ENCODE peak calls at places on chromosomes 7 and 10, in four cellular contexts. I, S, V and A are unnamed samples. For H3K9me3, the result is how much of the 10 kb centered on the place peaks cover.

GRCh38 chr7:100400656-100401055 is 27.4 kb downstream of the PILRA start:
- DNase-seq in I (no peak), S (no peak), V (no peak), A (no peak)

GRCh38 chr7:126483972-126484371 is 768.8 kb downstream of the GRM8 start:
- DNase-seq in I (no peak), S (no peak), V (no peak), A (no peak)

GRCh38 chr10:119111968-119112515 is 8.1 kb downstream of the DENND10 start:
- DNase-seq in I (no peak), S (no peak), V (no peak), A (no peak)

GRCh38 chr10:33114451-33114944 is 156.5 kb upstream of the ITGB1 start:
- DNase-seq in I (no peak), S (no peak), V (no peak), A (no peak)

GRCh38 chr7:82234457-82235049 is 209.0 kb downstream of the CACNA2D1 start:
- DNase-seq in I (no peak), S (no peak), V (no peak), A (no peak)

GRCh38 chr10:114856544-114857287 is 35.1 kb downstream of the FHIP2A start:
- DNase-seq in I (no peak), S (no peak), V (no peak), A (no peak)

GRCh38 chr10:81733547-81733946 is 141.4 kb upstream of the NRG3 start:
- DNase-seq in I (no peak), S (no peak), V (no peak), A (no peak)

GRCh38 chr10:97490592-97490991 is 7.6 kb downstream of the MMS19 start:
- DNase-seq in I (peak), S (no peak), V (no peak), A (no peak)

GRCh38 chr10:51224610-51225230 is 150.4 kb downstream of the PRKG1 start:
- DNase-seq in I (no peak), S (no peak), V (no peak), A (no peak)

GRCh38 chr7:23544913-23545354 is 13.2 kb upstream of the TRA2A start:
- DNase-seq in I (no peak), S (no peak), V (no peak), A (no peak)

GRCh38 chr10:30581779-30582380 is 47.7 kb downstream of the LYZL2 start:
- DNase-seq in I (no peak), S (no peak), V (no peak), A (no peak)

GRCh38 chr10:122241836-122242235 is 29.3 kb upstream of the BTBD16 start:
- DNase-seq in I (peak), S (no peak), V (no peak), A (no peak)

DNA sequence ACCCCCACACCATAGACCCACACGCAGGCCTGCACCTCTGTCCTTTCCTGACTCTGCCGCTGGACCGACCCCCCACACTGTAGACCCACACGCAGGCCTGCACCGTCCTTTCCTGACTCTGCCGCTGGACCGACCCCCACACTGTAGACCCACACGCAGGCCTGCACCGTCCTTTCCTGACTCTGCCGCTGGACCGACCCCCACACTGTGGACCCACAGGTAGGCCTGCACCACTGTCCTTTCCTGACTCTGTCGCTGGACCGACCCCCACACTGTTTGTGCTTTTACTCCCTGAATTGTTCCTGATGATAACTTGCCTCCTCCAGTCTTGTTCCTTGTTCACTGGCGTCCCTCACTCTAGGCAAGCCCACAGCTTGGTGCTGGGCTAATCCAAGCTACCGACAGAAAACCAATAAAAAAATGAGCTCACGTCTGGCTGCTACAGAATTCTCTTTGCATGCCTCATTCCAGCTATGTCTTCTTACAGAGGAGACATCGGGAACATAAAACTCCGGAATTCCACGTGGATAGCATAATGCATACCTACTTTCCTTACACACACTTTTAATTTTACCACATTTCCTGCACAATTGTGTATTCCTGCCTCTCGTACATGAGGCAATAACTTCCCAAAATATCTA is 494.3 kb downstream of the PTPRN2 start:
- DNase-seq in I (no peak), S (no peak), V (no peak), A (no peak)
- H3K9me3 ChIP-seq in I (under half), S (under half), V (under half), A (under half)

DNA sequence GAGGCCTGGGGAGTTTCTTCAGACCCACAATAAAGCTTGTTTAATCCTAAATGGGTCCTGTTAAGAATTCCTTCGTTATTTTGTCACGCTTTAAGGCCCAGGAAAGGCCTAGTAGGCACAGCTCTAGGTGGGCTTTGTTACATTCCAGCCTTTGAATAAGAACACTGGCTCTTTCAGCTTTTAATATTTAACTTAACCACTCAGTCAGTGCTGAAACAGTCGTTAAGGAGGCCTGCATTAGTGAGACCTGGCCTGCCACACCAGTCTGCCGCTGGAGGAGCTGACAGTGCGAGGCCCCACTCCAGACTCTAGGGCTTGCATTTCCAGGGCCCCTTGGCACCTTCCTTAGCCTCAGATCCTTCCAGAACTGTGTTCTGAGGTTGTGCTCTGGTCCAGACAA is 351.4 kb downstream of the GLRX3 start:
- DNase-seq in I (peak), S (no peak), V (no peak), A (no peak)
- H3K9me3 ChIP-seq in I (under half), S (under half), V (under half), A (under half)

GRCh38 chr7:158382363-158382988 is 205.1 kb downstream of the PTPRN2 start:
- DNase-seq in I (no peak), S (no peak), V (no peak), A (no peak)
- H3K9me3 ChIP-seq in I (under half), S (under half), V (under half), A (under half)

DNA sequence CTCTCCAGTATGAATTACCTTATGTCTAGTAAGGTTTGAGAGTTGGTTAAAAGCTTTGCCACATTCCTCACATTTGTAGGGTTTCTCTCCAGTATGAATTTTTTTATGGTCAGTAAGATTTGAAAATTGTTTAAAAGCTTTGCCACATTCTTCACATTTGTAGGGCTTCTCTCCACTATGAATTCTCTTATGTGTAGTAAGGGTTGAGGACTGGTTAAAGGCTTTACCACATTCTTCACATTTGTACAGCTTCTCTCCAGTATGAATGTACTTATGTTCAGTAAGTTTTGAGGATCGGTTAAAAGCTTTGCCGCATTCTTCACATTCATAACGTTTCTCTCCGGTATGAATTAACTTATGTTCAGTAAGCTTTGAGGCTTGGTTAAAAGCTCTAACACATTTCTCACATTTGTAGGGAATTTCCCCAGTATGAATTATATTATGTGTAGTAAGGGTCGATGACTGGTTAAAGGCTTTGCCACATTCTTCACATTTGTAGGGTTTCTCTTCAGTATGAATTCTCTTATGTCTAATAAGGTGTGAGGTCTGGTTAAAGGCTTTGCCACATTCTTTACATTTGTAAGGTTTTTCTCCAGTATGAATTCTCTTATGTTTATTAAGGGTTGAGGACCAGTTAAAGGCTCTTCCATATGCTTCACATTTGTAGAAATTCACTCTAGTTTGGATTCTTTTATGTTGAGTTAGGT is 12.2 kb downstream of the ZNF117 start:
- DNase-seq in I (no peak), S (no peak), V (no peak), A (no peak)
- H3K9me3 ChIP-seq in I (half or more), S (half or more), V (half or more), A (under half)

DNA sequence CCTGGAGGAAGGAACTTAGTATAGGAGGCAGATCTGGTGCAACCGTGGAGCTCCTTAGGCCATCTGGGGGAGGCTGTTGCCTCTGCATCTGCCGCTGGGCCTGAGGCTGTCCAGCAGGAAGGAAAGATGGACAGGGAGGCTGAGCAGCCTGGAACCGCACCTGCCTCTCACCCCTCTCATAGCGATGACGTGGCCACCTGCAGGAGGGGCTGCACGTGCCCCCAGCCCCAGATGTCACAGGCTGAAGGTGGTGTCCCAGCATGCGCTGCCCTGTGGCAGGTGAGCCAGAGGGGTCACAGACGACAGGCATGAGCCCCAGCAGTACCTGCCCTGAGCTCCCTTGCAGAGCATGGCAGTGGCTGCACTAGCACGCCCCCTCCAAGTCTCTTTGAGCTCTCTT is 283.9 kb downstream of the ACTR3B start:
- DNase-seq in I (no peak), S (no peak), V (peak), A (no peak)
- H3K9me3 ChIP-seq in I (under half), S (under half), V (under half), A (under half)

DNA sequence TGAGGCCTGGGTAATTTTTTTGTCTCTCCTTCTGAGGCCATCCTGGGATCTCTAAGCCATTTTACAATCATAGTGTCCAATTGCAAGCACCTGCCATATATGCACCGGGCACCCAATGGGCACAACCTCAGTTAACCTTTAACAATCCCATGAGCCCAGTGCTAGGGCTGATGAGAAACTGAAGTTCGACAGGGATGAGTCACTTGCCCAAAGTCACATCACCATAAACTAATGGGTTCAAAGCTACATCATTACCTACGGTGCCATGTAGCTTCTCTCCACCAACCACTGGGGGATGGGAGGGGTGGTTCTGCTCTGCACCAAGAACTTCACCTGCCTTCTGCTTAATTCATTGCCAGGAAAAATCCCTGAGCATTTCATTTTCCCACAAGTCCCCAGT is 95.8 kb upstream of the ZNF716 start:
- DNase-seq in I (no peak), S (no peak), V (no peak), A (no peak)
- H3K9me3 ChIP-seq in I (under half), S (under half), V (under half), A (under half)

GRCh38 chr10:126948355-126949160 is 43.3 kb downstream of the DOCK1 start:
- DNase-seq in I (no peak), S (no peak), V (no peak), A (no peak)
- H3K9me3 ChIP-seq in I (under half), S (under half), V (under half), A (under half)

GRCh38 chr10:37576154-37576553 is 281.3 kb downstream of the ZNF248 start:
- DNase-seq in I (no peak), S (no peak), V (no peak), A (no peak)
- H3K9me3 ChIP-seq in I (under half), S (under half), V (under half), A (under half)

DNA sequence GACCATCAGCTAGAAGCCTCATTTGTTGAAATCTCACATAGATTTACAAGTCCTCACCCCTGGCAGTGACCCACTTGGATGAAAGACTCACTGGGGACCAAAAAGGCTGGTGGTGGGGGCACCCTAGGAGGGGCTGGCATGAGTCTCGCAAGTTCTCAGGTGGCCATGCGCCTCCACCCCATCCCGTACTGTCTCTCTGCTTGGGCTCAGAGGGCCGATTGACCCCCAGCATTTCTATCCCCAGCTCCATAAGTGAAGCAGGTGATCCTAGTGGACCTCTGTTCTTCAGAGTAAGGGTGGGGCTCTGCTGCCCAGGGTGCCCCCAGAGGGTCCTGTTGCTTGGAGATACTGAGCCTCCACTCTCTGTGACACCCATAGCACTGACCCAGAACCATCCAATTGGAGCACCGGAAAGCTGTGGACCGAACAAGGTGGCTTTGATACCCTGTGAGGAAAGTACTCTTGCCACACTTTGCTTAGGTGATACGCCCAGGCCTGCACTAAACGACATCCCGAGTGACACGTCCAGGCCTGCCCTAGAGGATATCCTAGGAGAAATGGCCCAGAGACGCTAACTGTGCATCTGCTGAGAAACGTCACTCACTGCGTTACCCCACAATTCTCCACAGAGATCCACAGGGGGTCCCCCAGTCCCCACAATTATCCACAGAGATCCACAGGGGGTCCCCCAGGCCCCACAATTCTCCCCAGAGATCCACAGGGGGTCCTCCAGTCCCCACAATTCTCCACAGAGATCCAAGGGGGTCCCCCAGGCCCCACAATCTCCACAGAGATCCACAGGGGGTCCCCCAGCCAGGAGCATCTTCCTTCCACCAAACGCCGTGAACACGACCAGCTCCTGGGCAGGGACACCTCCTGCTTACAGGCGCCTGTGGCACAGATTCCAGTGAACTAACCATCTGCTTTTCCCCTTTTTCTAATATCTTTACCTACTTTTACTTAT is 262.9 kb downstream of the PTPRN2 start:
- DNase-seq in I (no peak), S (no peak), V (no peak), A (no peak)
- H3K9me3 ChIP-seq in I (under half), S (under half), V (under half), A (under half)